ENCODE peak calls at places on chromosomes 4 and X, in ten cellular contexts. G, K, F, S, C, P, A, I, V and N are unnamed samples.

GRCh38 chr4:76485450-76485849 is 50.4 kb downstream of the SHROOM3 start:
- DNase-seq in S (no peak), I (no peak), G (no peak), C (no peak), A (peak; percentile 5), F (no peak), V (no peak), P (peak; percentile 49), K (no peak), N (no peak)

GRCh38 chr4:7462509-7462971 is 27.8 kb upstream of the PSAPL1 start:
- DNase-seq in S (no peak), I (no peak), F (no peak), G (no peak), P (peak; percentile 32), K (peak; percentile 28), A (no peak), V (no peak), C (peak; percentile 24), N (no peak)

GRCh38 chrX:136057567-136057966 is 72.3 kb downstream of the SLC9A6 start:
- DNase-seq in F (no peak), G (no peak), S (no peak), I (no peak), A (no peak), V (no peak), C (no peak), K (no peak), P (no peak), N (no peak)

GRCh38 chrX:103585421-103586313 is at the start of gene TCEAL4:
- DNase-seq in F (peak; percentile 16), C (peak; percentile 11), A (peak; percentile 28), I (peak; percentile 53), P (peak; percentile 63), K (peak; percentile 64), V (no peak), G (peak; percentile 64), S (peak; percentile 65), N (peak; percentile 25)

GRCh38 chrX:129961180-129962083 is 21.0 kb upstream of the BCORL1 start:
- DNase-seq in I (peak; percentile 55), P (peak; percentile 75), V (no peak), K (peak; percentile 12), S (peak; percentile 83), C (peak; percentile 60), G (peak; percentile 75), F (peak; percentile 46), A (peak; percentile 35), N (peak; percentile 58)

GRCh38 chrX:27918799-27919198 is 62.5 kb downstream of the DCAF8L1 start:
- DNase-seq in G (peak; percentile 2), S (peak; percentile 68), V (no peak), K (no peak), I (no peak), C (peak; percentile 0), P (no peak), A (peak; percentile 9), F (no peak), N (no peak)

GRCh38 chrX:11558972-11559371 is 106.7 kb downstream of the ARHGAP6 start:
- DNase-seq in P (peak; percentile 29), S (peak; percentile 12), V (no peak), I (peak; percentile 43), C (peak; percentile 4), F (peak; percentile 30), A (peak; percentile 6), G (peak; percentile 11), K (peak; percentile 17), N (peak; percentile 22)

GRCh38 chrX:68945603-68946228 is 116.9 kb downstream of the EFNB1 start:
- DNase-seq in V (no peak), A (peak; percentile 68), S (no peak), K (peak; percentile 64), P (no peak), F (no peak), I (no peak), C (peak; percentile 0), G (no peak), N (no peak)

GRCh38 chrX:64580035-64580434 is 184.8 kb upstream of the MTMR8 start:
- DNase-seq in I (no peak), G (peak; percentile 12), K (no peak), C (no peak), P (no peak), F (no peak), S (no peak), A (no peak), V (no peak), N (no peak)

GRCh38 chrX:148070504-148070877 is 89.4 kb downstream of the FMR1NB start:
- DNase-seq in S (no peak), I (no peak), A (no peak), G (no peak), P (no peak), C (no peak), K (no peak), V (no peak), F (no peak), N (no peak)

GRCh38 chr4:535181-535923 is 36.3 kb downstream of the PIGG start:
- DNase-seq in I (no peak), S (no peak), P (no peak), C (no peak), K (no peak), A (no peak), G (no peak), F (no peak), V (no peak), N (no peak)

GRCh38 chr4:33696586-33696985 is 2547.7 kb downstream of the ARAP2 start:
- DNase-seq in K (peak; percentile 5), C (no peak), F (no peak), P (no peak), G (no peak), I (no peak), V (no peak), S (no peak), A (peak; percentile 13), N (no peak)

GRCh38 chrX:41265615-41266014 is 68.3 kb upstream of the DDX3X start:
- DNase-seq in I (peak; percentile 39), V (no peak), K (peak; percentile 89), C (peak; percentile 58), F (peak; percentile 56), P (no peak), A (no peak), G (no peak), S (peak; percentile 13), N (peak; percentile 39)